ENCODE peak calls at places on chromosomes 7 and 10, in ten cellular contexts. P is Panc1, O is choroid plexus epithelial cell, E is cardiac muscle cell, A is fibroblast of the aortic adventitia, D is heart right ventricle, Z is fibroblast of lung, G is lower lobe of right lung, K is mammary epithelial cell, M is ovary. Y is an unnamed sample.

GRCh38 chr10:120800528-120801323 is 50.4 kb upstream of the WDR11 start:
- DNase-seq in P (no peak), O (no peak), E (no peak), A (no peak), D (no peak), Z (no peak), G (no peak), K (no peak), M (no peak), Y (no peak)

GRCh38 chr7:115511330-115511729 is 519.2 kb downstream of the TFEC start:
- DNase-seq in P (no peak), O (no peak), E (no peak), A (no peak), D (no peak), Z (no peak), G (no peak), K (no peak), M (no peak), Y (no peak)

GRCh38 chr10:3950676-3951275 is 165.8 kb upstream of the KLF6 start:
- DNase-seq in P (no peak), O (no peak), E (no peak), A (no peak), D (no peak), Z (no peak), G (no peak), K (no peak), M (no peak), Y (no peak)

GRCh38 chr10:89153971-89154370 is 53.1 kb downstream of the CH25H start:
- DNase-seq in P (no peak), O (no peak), E (no peak), A (no peak), D (no peak), Z (no peak), G (no peak), K (no peak), M (no peak), Y (no peak)

GRCh38 chr10:89129850-89130396 is 77.2 kb downstream of the CH25H start:
- DNase-seq in P (no peak), O (peak), E (no peak), A (peak), D (no peak), Z (peak), G (peak), K (peak), M (no peak), Y (peak)

GRCh38 chr7:112129655-112130323 is 76.4 kb downstream of the DOCK4 start:
- DNase-seq in P (no peak), O (peak), E (no peak), A (no peak), D (no peak), Z (no peak), G (peak), K (peak), M (no peak), Y (no peak)

GRCh38 chr7:139906879-139907278 is 77.8 kb downstream of the TBXAS1 start:
- DNase-seq in P (no peak), O (no peak), E (no peak), A (no peak), D (no peak), Z (no peak), G (no peak), K (no peak), M (no peak), Y (no peak)

GRCh38 chr7:70712942-70713341 is 419.0 kb upstream of the GALNT17 start:
- DNase-seq in P (no peak), O (no peak), E (no peak), A (no peak), D (no peak), Z (no peak), G (no peak), K (no peak), M (no peak), Y (no peak)

GRCh38 chr7:84218681-84219080 is 24.1 kb upstream of the SEMA3A start:
- DNase-seq in P (no peak), O (peak), E (no peak), A (peak), D (no peak), Z (peak), G (no peak), K (peak), M (no peak), Y (no peak)

GRCh38 chr7:25496394-25497103 is 268.3 kb upstream of the NPVF start:
- DNase-seq in P (no peak), O (no peak), E (no peak), A (no peak), D (no peak), Z (no peak), G (no peak), K (no peak), M (no peak), Y (peak)

GRCh38 chr7:1579481-1580421 is 9.9 kb upstream of the PSMG3 start:
- DNase-seq in P (no peak), O (peak), E (peak), A (peak), D (peak), Z (peak), G (peak), K (peak), M (peak), Y (peak)

GRCh38 chr10:27451054-27451453 is 53.0 kb upstream of the RAB18 start:
- DNase-seq in P (no peak), O (no peak), E (no peak), A (no peak), D (no peak), Z (no peak), G (no peak), K (no peak), M (no peak), Y (no peak)

GRCh38 chr7:38229386-38229785 is 44.0 kb downstream of the TARP start:
- DNase-seq in P (no peak), O (peak), E (no peak), A (peak), D (no peak), Z (peak), G (no peak), K (no peak), M (no peak), Y (no peak)

GRCh38 chr7:114243019-114243507 is 171.6 kb upstream of the FOXP2 start:
- DNase-seq in P (no peak), O (peak), E (no peak), A (peak), D (no peak), Z (peak), G (no peak), K (peak), M (no peak), Y (no peak)

GRCh38 chr10:69734797-69735468 is 66.8 kb upstream of the COL13A1 start:
- DNase-seq in P (no peak), O (peak), E (no peak), A (no peak), D (no peak), Z (peak), G (no peak), K (no peak), M (no peak), Y (no peak)

GRCh38 chr7:149686001-149686400 is 87.4 kb downstream of the ZNF467 start:
- DNase-seq in P (no peak), O (peak), E (no peak), A (peak), D (no peak), Z (peak), G (no peak), K (no peak), M (no peak), Y (no peak)

GRCh38 chr10:122342293-122343134 is 32.0 kb upstream of the PLEKHA1 start:
- DNase-seq in P (no peak), O (peak), E (peak), A (peak), D (no peak), Z (peak), G (no peak), K (peak), M (peak), Y (no peak)

GRCh38 chr10:118571123-118571522 is 24.3 kb downstream of the PRLHR start:
- DNase-seq in P (no peak), O (no peak), E (no peak), A (peak), D (no peak), Z (peak), G (no peak), K (no peak), M (peak), Y (no peak)

GRCh38 chr7:158818325-158819213 is 10.7 kb downstream of the ESYT2 start:
- DNase-seq in P (peak), O (peak), E (peak), A (peak), D (peak), Z (peak), G (peak), K (peak), M (peak), Y (peak)

GRCh38 chr10:114764656-114765055 is 56.9 kb upstream of the FHIP2A start:
- DNase-seq in P (no peak), O (no peak), E (no peak), A (no peak), D (no peak), Z (no peak), G (no peak), K (no peak), M (no peak), Y (no peak)

GRCh38 chr10:13399236-13399635 is 51.1 kb upstream of the SEPHS1 start:
- DNase-seq in P (no peak), O (no peak), E (no peak), A (no peak), D (no peak), Z (no peak), G (no peak), K (no peak), M (no peak), Y (no peak)

DNA sequence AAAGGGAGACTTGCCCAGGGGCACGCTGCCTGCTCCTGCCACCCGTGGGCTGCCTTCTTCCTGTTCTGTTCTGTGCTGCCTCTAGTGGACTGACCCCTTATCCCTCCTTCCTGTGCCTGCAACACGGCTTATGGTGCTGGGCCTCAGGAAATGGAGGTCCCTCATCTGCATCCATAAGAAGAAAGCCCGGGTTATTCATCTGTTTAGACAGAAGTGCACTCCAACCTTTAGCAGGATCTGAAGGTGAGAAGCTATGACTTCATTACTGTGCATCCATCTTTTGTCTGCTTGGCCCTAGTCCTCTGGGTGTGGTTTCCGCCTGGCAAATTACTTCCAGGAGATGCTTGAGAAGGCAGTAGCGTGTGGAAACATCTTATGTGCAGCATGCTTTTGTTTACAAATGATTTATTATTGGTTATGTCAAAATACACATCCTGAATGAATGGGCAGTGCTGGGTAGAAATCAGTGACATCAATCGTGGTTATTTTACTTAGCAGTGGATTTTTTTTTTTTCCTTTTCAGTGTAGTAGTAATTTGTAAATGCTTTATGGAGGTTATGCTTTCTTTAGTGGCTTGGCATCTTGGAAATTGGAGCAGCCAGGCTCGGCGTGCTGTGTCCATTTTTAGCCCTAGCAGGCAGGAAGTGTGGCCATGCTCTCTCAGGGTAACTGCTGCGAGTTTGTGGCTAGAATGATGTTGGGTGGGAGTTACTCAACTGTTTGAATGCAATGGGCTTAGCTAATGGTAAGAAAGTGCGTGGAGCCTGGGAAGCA is 12.7 kb downstream of the PTPRE start:
- DNase-seq in P (no peak), O (peak), E (no peak), A (peak), D (no peak), Z (peak), G (no peak), K (no peak), M (no peak), Y (no peak)
- TF ChIP-seq CTCF in P (no peak), O (peak), E (peak), A (peak), D (peak), Z (peak), G (peak), K (peak), M (no peak), Y (peak)

GRCh38 chr7:117661312-117661711 is 181.5 kb downstream of the CFTR start:
- DNase-seq in P (no peak), O (no peak), E (no peak), A (no peak), D (no peak), Z (no peak), G (no peak), K (no peak), M (no peak), Y (no peak)
- TF ChIP-seq CTCF in P (no peak), O (no peak), E (no peak), A (no peak), D (no peak), Z (no peak), G (no peak), K (no peak), M (no peak), Y (no peak)

GRCh38 chr7:101235050-101235449 is 2.6 kb downstream of the CLDN15 start:
- DNase-seq in P (no peak), O (no peak), E (no peak), A (peak), D (no peak), Z (no peak), G (no peak), K (no peak), M (no peak), Y (no peak)
- TF ChIP-seq CTCF in P (no peak), O (peak), E (peak), A (peak), D (peak), Z (no peak), G (peak), K (peak), M (no peak), Y (peak)

DNA sequence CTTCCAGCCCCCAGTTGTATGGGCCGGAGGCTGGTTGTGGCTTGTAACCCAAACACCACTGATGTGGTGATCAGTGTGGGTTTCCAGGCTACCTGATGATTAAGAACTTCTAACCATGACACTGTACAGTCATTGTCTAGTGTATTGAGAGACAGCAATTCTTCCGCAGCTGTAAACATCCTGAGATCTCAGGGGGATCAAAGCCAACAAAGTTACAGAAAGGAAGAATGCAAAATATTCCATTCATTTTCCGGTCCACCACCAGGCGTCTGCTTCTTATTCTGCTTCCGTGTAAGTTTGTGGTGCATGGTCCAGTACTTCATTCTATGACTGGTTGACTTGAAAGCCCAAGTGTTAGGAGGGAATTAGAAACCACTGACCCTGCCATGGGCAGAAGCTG is 10.3 kb upstream of the GLI3 start:
- DNase-seq in P (no peak), O (peak), E (no peak), A (peak), D (no peak), Z (peak), G (no peak), K (peak), M (no peak), Y (no peak)
- TF ChIP-seq CTCF in P (no peak), O (peak), E (peak), A (peak), D (no peak), Z (no peak), G (no peak), K (peak), M (no peak), Y (no peak)